ENCODE peak calls at places on chromosome 15, in five cellular contexts. One of them, this sample, is unnamed.
A peak's percentile ranks its signal among the peaks of the same experiment; 100 is the strongest.

GRCh38 chr15:57334257-57334656 is 42.0 kb upstream of the CGNL1 start:
- DNase-seq in AG20443: peak; percentile 38
- DNase-seq in stimulated activated CD4-positive, alpha-beta T cell treated with anti-CD3 and anti-CD28 coated beads, TNF-alpha, amount 100 ng/mL, for 1 hour: no peak
- DNase-seq in iPS DF 6.9: no peak
- DNase-seq in endodermal cell: peak; percentile 76
- DNase-seq in this sample: no peak

GRCh38 chr15:99153026-99153535 is 48.2 kb downstream of the SYNM start:
- DNase-seq in AG20443: no peak
- DNase-seq in stimulated activated CD4-positive, alpha-beta T cell treated with anti-CD3 and anti-CD28 coated beads, TNF-alpha, amount 100 ng/mL, for 1 hour: no peak
- DNase-seq in iPS DF 6.9: no peak
- DNase-seq in endodermal cell: peak; percentile 70
- DNase-seq in this sample: no peak

GRCh38 chr15:63908281-63908680 is 74.5 kb upstream of the HERC1 start:
- DNase-seq in AG20443: no peak
- DNase-seq in stimulated activated CD4-positive, alpha-beta T cell treated with anti-CD3 and anti-CD28 coated beads, TNF-alpha, amount 100 ng/mL, for 1 hour: no peak
- DNase-seq in iPS DF 6.9: no peak
- DNase-seq in endodermal cell: no peak
- DNase-seq in this sample: no peak

GRCh38 chr15:58037902-58038301 is 27.6 kb downstream of the ALDH1A2 start:
- DNase-seq in AG20443: no peak
- DNase-seq in stimulated activated CD4-positive, alpha-beta T cell treated with anti-CD3 and anti-CD28 coated beads, TNF-alpha, amount 100 ng/mL, for 1 hour: no peak
- DNase-seq in iPS DF 6.9: no peak
- DNase-seq in endodermal cell: no peak
- DNase-seq in this sample: no peak

GRCh38 chr15:74994236-74994635 is 1.1 kb upstream of the SCAMP5 start:
- DNase-seq in AG20443: no peak
- DNase-seq in stimulated activated CD4-positive, alpha-beta T cell treated with anti-CD3 and anti-CD28 coated beads, TNF-alpha, amount 100 ng/mL, for 1 hour: no peak
- DNase-seq in iPS DF 6.9: no peak
- DNase-seq in endodermal cell: no peak
- DNase-seq in this sample: no peak

GRCh38 chr15:48389701-48390143 is 58.5 kb downstream of the DUT start:
- DNase-seq in AG20443: peak; percentile 38
- DNase-seq in stimulated activated CD4-positive, alpha-beta T cell treated with anti-CD3 and anti-CD28 coated beads, TNF-alpha, amount 100 ng/mL, for 1 hour: no peak
- DNase-seq in iPS DF 6.9: no peak
- DNase-seq in endodermal cell: no peak
- DNase-seq in this sample: no peak

GRCh38 chr15:55398243-55398642 is 9.9 kb downstream of the CCPG1 start:
- DNase-seq in AG20443: no peak
- DNase-seq in stimulated activated CD4-positive, alpha-beta T cell treated with anti-CD3 and anti-CD28 coated beads, TNF-alpha, amount 100 ng/mL, for 1 hour: no peak
- DNase-seq in iPS DF 6.9: no peak
- DNase-seq in endodermal cell: no peak
- DNase-seq in this sample: no peak

GRCh38 chr15:62262305-62262941 is 97.3 kb upstream of the C2CD4B start:
- DNase-seq in AG20443: no peak
- DNase-seq in stimulated activated CD4-positive, alpha-beta T cell treated with anti-CD3 and anti-CD28 coated beads, TNF-alpha, amount 100 ng/mL, for 1 hour: no peak
- DNase-seq in iPS DF 6.9: no peak
- DNase-seq in endodermal cell: no peak
- DNase-seq in this sample: no peak

GRCh38 chr15:39195988-39196486 is 384.8 kb upstream of the THBS1 start:
- DNase-seq in AG20443: peak; percentile 84
- DNase-seq in stimulated activated CD4-positive, alpha-beta T cell treated with anti-CD3 and anti-CD28 coated beads, TNF-alpha, amount 100 ng/mL, for 1 hour: no peak
- DNase-seq in iPS DF 6.9: no peak
- DNase-seq in endodermal cell: no peak
- DNase-seq in this sample: peak; percentile 51

GRCh38 chr15:28942046-28942445 is 56.3 kb downstream of the APBA2 start:
- DNase-seq in AG20443: no peak
- DNase-seq in stimulated activated CD4-positive, alpha-beta T cell treated with anti-CD3 and anti-CD28 coated beads, TNF-alpha, amount 100 ng/mL, for 1 hour: no peak
- DNase-seq in iPS DF 6.9: no peak
- DNase-seq in endodermal cell: no peak
- DNase-seq in this sample: no peak

GRCh38 chr15:70057931-70058641 is 39.6 kb downstream of the TLE3 start:
- DNase-seq in AG20443: no peak
- DNase-seq in stimulated activated CD4-positive, alpha-beta T cell treated with anti-CD3 and anti-CD28 coated beads, TNF-alpha, amount 100 ng/mL, for 1 hour: no peak
- DNase-seq in iPS DF 6.9: no peak
- DNase-seq in endodermal cell: no peak
- DNase-seq in this sample: no peak

GRCh38 chr15:67054676-67055075 is 10.7 kb upstream of the SMAD3 start:
- DNase-seq in AG20443: no peak
- DNase-seq in stimulated activated CD4-positive, alpha-beta T cell treated with anti-CD3 and anti-CD28 coated beads, TNF-alpha, amount 100 ng/mL, for 1 hour: no peak
- DNase-seq in iPS DF 6.9: no peak
- DNase-seq in endodermal cell: no peak
- DNase-seq in this sample: no peak

GRCh38 chr15:62060116-62060895 is at the start of gene VPS13C:
- DNase-seq in AG20443: peak; percentile 99
- DNase-seq in stimulated activated CD4-positive, alpha-beta T cell treated with anti-CD3 and anti-CD28 coated beads, TNF-alpha, amount 100 ng/mL, for 1 hour: peak; percentile 79
- DNase-seq in iPS DF 6.9: peak; percentile 80
- DNase-seq in endodermal cell: peak; percentile 97
- DNase-seq in this sample: peak; percentile 98

GRCh38 chr15:33068007-33068441 is 126.5 kb downstream of the FMN1 start:
- DNase-seq in AG20443: peak; percentile 79
- DNase-seq in stimulated activated CD4-positive, alpha-beta T cell treated with anti-CD3 and anti-CD28 coated beads, TNF-alpha, amount 100 ng/mL, for 1 hour: no peak
- DNase-seq in iPS DF 6.9: no peak
- DNase-seq in endodermal cell: peak; percentile 85
- DNase-seq in this sample: no peak